ENCODE peak calls at places on chromosomes 11 and 22, in seven cellular contexts. I is AG04450; V is CD8-positive, alpha-beta T cell; C is IMR-90; P is HCT116; S is substantia nigra; J is sigmoid colon. A is an unnamed sample.
A peak's percentile ranks its signal among the peaks of the same experiment; 100 is the strongest.

GRCh38 chr11:61048368-61049065 is 53.8 kb upstream of the CD5 start:
- DNase-seq in P (no peak), J (no peak), S (no peak), V (no peak), I (no peak), C (no peak), A (no peak)

GRCh38 chr11:130308925-130309324 is 5.8 kb downstream of the ZBTB44 start:
- DNase-seq in V (no peak), S (no peak), P (no peak), C (peak; percentile 2), I (no peak), J (no peak), A (no peak)

GRCh38 chr11:58524232-58525036 is 16.5 kb upstream of the OR5B21 start:
- DNase-seq in P (peak; percentile 71), J (peak; percentile 82), I (peak; percentile 80), S (peak; percentile 32), C (peak; percentile 89), V (peak; percentile 66), A (peak; percentile 55)

GRCh38 chr22:40511604-40512003 is 124.9 kb downstream of the MRTFA start:
- DNase-seq in C (no peak), P (no peak), J (no peak), S (no peak), I (no peak), V (no peak), A (no peak)

GRCh38 chr11:43687120-43687791 is 6.7 kb downstream of the HSD17B12 start:
- DNase-seq in C (peak; percentile 19), V (no peak), S (no peak), P (no peak), I (no peak), J (no peak), A (peak; percentile 44)

GRCh38 chr11:14418801-14419417 is 59.9 kb upstream of the RRAS2 start:
- DNase-seq in P (peak; percentile 48), V (no peak), C (peak; percentile 25), S (no peak), I (no peak), J (no peak), A (peak; percentile 51)

GRCh38 chr22:31639640-31640039 is 22.4 kb downstream of the PISD start:
- DNase-seq in P (no peak), I (no peak), V (no peak), C (no peak), S (no peak), J (no peak), A (no peak)

GRCh38 chr11:130582176-130582575 is 133.7 kb downstream of the ADAMTS15 start:
- DNase-seq in P (no peak), I (no peak), C (no peak), S (no peak), V (no peak), J (no peak), A (no peak)

GRCh38 chr11:101436511-101437142 is 147.2 kb downstream of the TRPC6 start:
- DNase-seq in C (peak; percentile 49), P (peak; percentile 46), J (no peak), I (no peak), S (no peak), V (no peak), A (peak; percentile 20)

GRCh38 chr22:22425783-22426624 is 82.5 kb downstream of the ZNF280B start:
- DNase-seq in J (no peak), V (no peak), P (no peak), S (no peak), I (no peak), C (no peak), A (no peak)

GRCh38 chr11:104637652-104638170 is 260.5 kb downstream of the CASP12 start:
- DNase-seq in V (no peak), P (no peak), I (no peak), C (no peak), S (no peak), J (no peak), A (no peak)

GRCh38 chr11:74816664-74817063 is 68.0 kb downstream of the RNF169 start:
- DNase-seq in V (no peak), P (no peak), S (no peak), J (no peak), C (no peak), I (no peak), A (no peak)

GRCh38 chr11:74819400-74819799 is 70.8 kb downstream of the RNF169 start:
- DNase-seq in C (peak; percentile 55), I (no peak), P (no peak), V (no peak), J (no peak), S (no peak), A (no peak)

GRCh38 chr11:74820763-74821162 is 72.1 kb downstream of the RNF169 start:
- DNase-seq in S (no peak), C (peak; percentile 99), J (no peak), V (no peak), I (peak; percentile 86), P (no peak), A (peak; percentile 50)

GRCh38 chr11:74815966-74816365 is 67.3 kb downstream of the RNF169 start:
- DNase-seq in J (no peak), I (no peak), C (no peak), V (no peak), S (no peak), P (no peak), A (no peak)

GRCh38 chr11:74818283-74818946 is 69.8 kb downstream of the RNF169 start:
- DNase-seq in V (no peak), P (no peak), C (no peak), I (no peak), J (no peak), S (no peak), A (no peak)
- H3K27ac ChIP-seq in V (no peak overlapping the region), P (no peak overlapping the region), C (peak overlapping the region; percentile 35), I (no peak overlapping the region), J (no peak overlapping the region), S (no peak overlapping the region), A (no peak overlapping the region)

GRCh38 chr11:128903248-128904041 is 12.3 kb downstream of the KCNJ5 start:
- DNase-seq in P (no peak), S (no peak), I (no peak), J (no peak), C (peak; percentile 59), V (no peak), A (peak; percentile 64)
- H3K27ac ChIP-seq in P (no peak overlapping the region), S (peak overlapping the region; percentile 52), I (no peak overlapping the region), J (no peak overlapping the region), C (no peak overlapping the region), V (no peak overlapping the region), A (peak overlapping the region; percentile 99)

GRCh38 chr22:42957958-42958357 is 57.0 kb downstream of the PACSIN2 start:
- DNase-seq in S (no peak), P (no peak), C (no peak), V (no peak), J (no peak), I (no peak), A (no peak)

GRCh38 chr22:42958937-42959336 is 56.0 kb downstream of the PACSIN2 start:
- DNase-seq in I (no peak), S (no peak), V (no peak), J (no peak), C (no peak), P (no peak), A (no peak)

GRCh38 chr22:42957544-42957943 is 57.4 kb downstream of the PACSIN2 start:
- DNase-seq in P (no peak), I (no peak), V (no peak), J (no peak), S (no peak), C (no peak), A (no peak)

GRCh38 chr22:42961815-42962214 is 53.1 kb downstream of the PACSIN2 start:
- DNase-seq in J (no peak), V (no peak), P (no peak), S (no peak), I (no peak), C (no peak), A (no peak)

GRCh38 chr22:42959472-42960145 is 55.3 kb downstream of the PACSIN2 start:
- DNase-seq in S (no peak), V (no peak), J (peak; percentile 77), I (peak; percentile 48), P (no peak), C (peak; percentile 88), A (peak; percentile 56)
- H3K27ac ChIP-seq in S (no peak overlapping the region), V (no peak overlapping the region), J (peak overlapping the region; percentile 75), I (peak overlapping the region; percentile 59), P (no peak overlapping the region), C (peak overlapping the region; percentile 70), A (peak overlapping the region; percentile 79)

GRCh38 chr22:42960146-42960509 is 54.8 kb downstream of the PACSIN2 start:
- DNase-seq in P (no peak), S (no peak), I (no peak), C (peak; percentile 12), V (no peak), J (no peak), A (no peak)
- H3K27ac ChIP-seq in P (no peak overlapping the region), S (no peak overlapping the region), I (peak overlapping the region; percentile 59), C (peak overlapping the region; percentile 70), V (no peak overlapping the region), J (peak overlapping the region; percentile 75), A (peak overlapping the region; percentile 79)